ENCODE peak calls at places on chromosome 3, in seven cellular contexts. E is choroid plexus epithelial cell, J is glutamatergic neuron, P is H1, C is adrenal gland, Q is prostate gland, F is uterus. L is an unnamed sample.

GRCh38 chr3:7504886-7505775 is 644.2 kb downstream of the GRM7 start:
- DNase-seq in F (no peak), Q (no peak), P (no peak), C (peak), J (no peak), E (peak), L (no peak)

GRCh38 chr3:111968319-111969059 is 10.3 kb upstream of the ABHD10 start:
- DNase-seq in C (no peak), F (no peak), E (no peak), J (no peak), Q (no peak), P (no peak), L (no peak)

GRCh38 chr3:161523916-161524315 is 27.3 kb downstream of the OTOL1 start:
- DNase-seq in J (no peak), E (no peak), F (no peak), Q (no peak), C (no peak), P (no peak), L (no peak)

GRCh38 chr3:111739241-111739952 is 119.7 kb upstream of the PHLDB2 start:
- DNase-seq in P (no peak), C (peak), Q (peak), E (peak), J (no peak), F (peak), L (no peak)

GRCh38 chr3:11238880-11239279 is 33.3 kb upstream of the ATG7 start:
- DNase-seq in C (no peak), P (no peak), F (no peak), Q (no peak), E (peak), J (no peak), L (no peak)

GRCh38 chr3:136250862-136251460 is 821 bp downstream of the PCCB start:
- DNase-seq in E (peak), J (peak), F (peak), Q (peak), P (peak), C (peak), L (peak)

GRCh38 chr3:25178627-25179026 is 249.4 kb upstream of the RARB start:
- DNase-seq in Q (no peak), E (no peak), P (no peak), F (no peak), J (no peak), C (no peak), L (no peak)

GRCh38 chr3:53411371-53411770 is 64.0 kb upstream of the DCP1A start:
- DNase-seq in E (no peak), Q (no peak), C (no peak), P (no peak), J (no peak), F (no peak), L (no peak)

GRCh38 chr3:46381662-46382061 is 10.9 kb downstream of the CCR5 start:
- DNase-seq in Q (no peak), E (no peak), J (no peak), F (no peak), P (no peak), C (no peak), L (no peak)

GRCh38 chr3:149291178-149291577 is 42.3 kb downstream of the TM4SF18 start:
- DNase-seq in P (no peak), J (no peak), C (no peak), F (no peak), Q (no peak), E (no peak), L (peak)
- TF ChIP-seq CTCF in P (peak), J (peak), C (peak), F (no peak), Q (no peak), E (peak), L (peak)

DNA sequence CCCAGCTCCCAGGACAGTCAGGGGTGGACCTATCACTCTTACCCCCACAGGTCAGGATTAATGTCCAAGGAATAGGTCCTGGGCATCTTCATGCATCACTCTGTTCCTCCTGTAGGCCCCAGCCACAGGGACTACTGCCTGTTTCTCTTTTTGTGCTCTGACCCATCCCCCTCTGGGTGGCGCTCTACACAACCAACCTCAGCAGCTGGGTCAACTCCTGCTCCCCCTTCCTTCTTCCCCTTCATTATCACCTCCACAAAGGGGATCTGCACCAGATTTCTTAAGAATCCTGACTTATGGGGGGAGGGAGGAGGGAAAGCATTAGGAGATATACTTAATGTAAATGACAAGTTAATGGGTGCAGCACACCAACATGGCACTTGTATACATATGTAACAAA is 12.2 kb upstream of the TRANK1 start:
- DNase-seq in Q (no peak), C (no peak), P (peak), E (no peak), J (no peak), F (no peak), L (no peak)
- TF ChIP-seq CTCF in Q (no peak), C (no peak), P (peak), E (peak), J (no peak), F (no peak), L (peak)

GRCh38 chr3:173216063-173216462 is 75.0 kb upstream of the SPATA16 start:
- DNase-seq in F (no peak), Q (no peak), J (no peak), C (no peak), P (no peak), E (no peak), L (no peak)

GRCh38 chr3:173217127-173217526 is 76.1 kb upstream of the SPATA16 start:
- DNase-seq in Q (no peak), J (no peak), E (peak), P (no peak), C (no peak), F (no peak), L (peak)

GRCh38 chr3:173225351-173225750 is 84.3 kb upstream of the SPATA16 start:
- DNase-seq in F (no peak), C (no peak), Q (no peak), P (no peak), E (no peak), J (no peak), L (no peak)

DNA sequence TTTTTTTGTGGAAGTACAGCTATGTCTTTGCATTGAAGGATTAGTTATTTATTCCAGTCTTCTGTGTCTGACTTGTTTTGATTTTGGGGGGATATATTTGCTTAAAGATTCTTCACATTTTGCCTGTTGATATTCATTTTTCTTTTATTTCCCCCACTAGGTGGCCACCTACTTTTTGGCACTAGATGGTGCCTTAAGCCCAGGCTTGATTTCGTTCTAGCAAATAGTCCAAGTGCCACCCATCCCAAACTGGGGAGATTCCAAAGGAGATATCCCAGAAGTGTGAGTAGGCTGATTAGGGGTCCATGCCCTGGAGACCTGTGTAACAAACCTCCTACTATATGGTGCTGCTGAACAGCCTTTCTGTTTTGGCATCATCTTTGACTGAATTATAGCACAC is 80.0 kb upstream of the SPATA16 start:
- DNase-seq in F (no peak), J (no peak), P (no peak), E (peak), Q (no peak), C (no peak), L (no peak)
- TF ChIP-seq CTCF in F (no peak), J (peak), P (peak), E (peak), Q (no peak), C (no peak), L (peak)

GRCh38 chr3:119663885-119664284 is 3.5 kb upstream of the POPDC2 start:
- DNase-seq in Q (no peak), E (no peak), F (no peak), J (no peak), C (no peak), P (no peak), L (no peak)

GRCh38 chr3:119664850-119665379 is 4.5 kb upstream of the POPDC2 start:
- DNase-seq in J (no peak), C (no peak), P (no peak), E (peak), Q (no peak), F (no peak), L (no peak)

GRCh38 chr3:119660474-119661150 is at the start of gene POPDC2:
- DNase-seq in E (no peak), F (no peak), Q (no peak), J (no peak), P (no peak), C (no peak), L (peak)

GRCh38 chr3:119664370-119664769 is 4.0 kb upstream of the POPDC2 start:
- DNase-seq in J (no peak), P (no peak), E (no peak), C (no peak), Q (no peak), F (no peak), L (no peak)

GRCh38 chr3:119662604-119663377 is 2.4 kb upstream of the POPDC2 start:
- DNase-seq in E (peak), Q (no peak), C (peak), J (no peak), P (no peak), F (no peak), L (peak)
- TF ChIP-seq CTCF in E (peak), Q (no peak), C (no peak), J (no peak), P (peak), F (no peak), L (peak)

GRCh38 chr3:126261037-126261436 is 80.7 kb upstream of the ALDH1L1 start:
- DNase-seq in C (peak), P (no peak), Q (no peak), F (peak), E (peak), J (peak), L (no peak)
- TF ChIP-seq CTCF in C (no peak), P (no peak), Q (no peak), F (no peak), E (peak), J (no peak), L (no peak)

GRCh38 chr3:47411696-47412452 is 31.1 kb downstream of the PTPN23 start:
- DNase-seq in Q (no peak), P (no peak), J (no peak), E (no peak), C (no peak), F (no peak), L (no peak)

GRCh38 chr3:47413751-47414150 is 32.9 kb downstream of the PTPN23 start:
- DNase-seq in E (no peak), Q (no peak), J (no peak), F (no peak), P (no peak), C (peak), L (no peak)

GRCh38 chr3:47412453-47412756 is 31.6 kb downstream of the PTPN23 start:
- DNase-seq in J (no peak), E (no peak), P (no peak), Q (no peak), F (no peak), C (no peak), L (no peak)

GRCh38 chr3:47414161-47414564 is 33.3 kb downstream of the PTPN23 start:
- DNase-seq in Q (no peak), C (no peak), E (no peak), P (no peak), J (no peak), F (no peak), L (no peak)

GRCh38 chr3:47412842-47413520 is 32.2 kb downstream of the PTPN23 start:
- DNase-seq in P (no peak), E (no peak), C (no peak), J (no peak), F (no peak), Q (no peak), L (no peak)
- TF ChIP-seq CTCF in P (no peak), E (peak), C (no peak), J (no peak), F (no peak), Q (no peak), L (no peak)

DNA sequence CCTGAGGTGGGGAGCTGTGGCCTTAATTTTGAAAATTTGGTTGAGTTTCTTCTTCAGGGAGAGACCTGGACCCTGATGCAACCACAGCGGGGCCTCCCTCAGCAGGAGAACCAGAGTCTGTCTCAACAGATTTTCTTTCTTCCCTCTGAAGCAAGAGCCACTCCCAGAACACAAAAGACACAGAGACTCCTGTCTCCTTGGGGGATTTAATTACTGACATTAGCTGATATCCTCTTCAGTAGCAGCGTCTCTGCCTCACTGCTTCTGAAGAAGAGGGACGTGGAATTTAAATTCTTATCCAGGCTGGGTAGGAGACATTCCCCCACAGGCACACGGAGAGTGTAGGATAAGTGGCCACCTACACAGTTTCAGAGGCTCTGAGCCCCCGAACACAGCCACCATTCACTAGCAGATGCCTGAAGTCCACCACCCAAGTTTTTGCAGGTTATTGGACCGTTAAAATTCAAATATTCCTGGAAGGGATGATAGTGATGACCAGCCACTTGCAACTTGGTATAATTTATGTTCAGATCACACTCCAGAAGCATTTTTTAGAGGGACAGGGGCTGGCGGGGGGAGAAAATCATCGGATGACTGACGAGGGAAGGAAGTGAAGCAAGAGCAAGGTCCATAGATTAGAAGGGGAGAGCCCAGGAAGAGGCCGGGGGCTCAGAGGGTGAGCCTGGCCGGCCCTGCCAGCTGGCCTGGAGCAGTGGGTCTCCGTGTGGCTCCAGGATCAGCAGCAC is 109.7 kb downstream of the BDH1 start:
- DNase-seq in E (no peak), J (no peak), C (no peak), Q (no peak), F (no peak), P (no peak), L (no peak)
- TF ChIP-seq CTCF in E (no peak), J (no peak), C (no peak), Q (no peak), F (no peak), P (no peak), L (no peak)

GRCh38 chr3:134453631-134454030 is 32.2 kb downstream of the ANAPC13 start:
- DNase-seq in P (peak), F (no peak), J (no peak), C (no peak), E (peak), Q (no peak), L (no peak)
- TF ChIP-seq CTCF in P (peak), F (no peak), J (no peak), C (no peak), E (peak), Q (no peak), L (peak)